ENCODE peak calls at places on chromosomes 16 and 17, in five cellular contexts. One of them, this sample, is unnamed.
A peak's percentile ranks its signal among the peaks of the same experiment; 100 is the strongest.

GRCh38 chr16:20851601-20852000 is 45.3 kb downstream of the REXO5 start:
- DNase-seq in stimulated activated CD4-positive, alpha-beta T cell treated with anti-CD3 and anti-CD28 coated beads, Interleukin-12 subunit alpha, Interleukin-12 subunit beta, amount 100 ng/mL, for 4 hours: no peak
- DNase-seq in cerebellum: no peak
- DNase-seq in T-helper 1 cell: no peak
- DNase-seq in NCI-H1436: no peak
- DNase-seq in this sample: no peak

GRCh38 chr17:78013683-78014467 is 55.4 kb downstream of the TNRC6C start:
- DNase-seq in stimulated activated CD4-positive, alpha-beta T cell treated with anti-CD3 and anti-CD28 coated beads, Interleukin-12 subunit alpha, Interleukin-12 subunit beta, amount 100 ng/mL, for 4 hours: peak; percentile 17
- DNase-seq in cerebellum: peak; percentile 74
- DNase-seq in T-helper 1 cell: peak; percentile 27
- DNase-seq in NCI-H1436: peak; percentile 72
- DNase-seq in this sample: peak; percentile 72

GRCh38 chr17:70810609-70811008 is 641.3 kb downstream of the KCNJ2 start:
- DNase-seq in stimulated activated CD4-positive, alpha-beta T cell treated with anti-CD3 and anti-CD28 coated beads, Interleukin-12 subunit alpha, Interleukin-12 subunit beta, amount 100 ng/mL, for 4 hours: no peak
- DNase-seq in cerebellum: no peak
- DNase-seq in T-helper 1 cell: no peak
- DNase-seq in NCI-H1436: no peak
- DNase-seq in this sample: no peak

GRCh38 chr16:11258553-11259287 is 2.7 kb upstream of the SOCS1 start:
- DNase-seq in stimulated activated CD4-positive, alpha-beta T cell treated with anti-CD3 and anti-CD28 coated beads, Interleukin-12 subunit alpha, Interleukin-12 subunit beta, amount 100 ng/mL, for 4 hours: no peak
- DNase-seq in cerebellum: peak; percentile 32
- DNase-seq in T-helper 1 cell: no peak
- DNase-seq in NCI-H1436: no peak
- DNase-seq in this sample: no peak

GRCh38 chr17:2233441-2233947 is 70.1 kb downstream of the SMG6 start:
- DNase-seq in stimulated activated CD4-positive, alpha-beta T cell treated with anti-CD3 and anti-CD28 coated beads, Interleukin-12 subunit alpha, Interleukin-12 subunit beta, amount 100 ng/mL, for 4 hours: no peak
- DNase-seq in cerebellum: no peak
- DNase-seq in T-helper 1 cell: no peak
- DNase-seq in NCI-H1436: no peak
- DNase-seq in this sample: no peak

GRCh38 chr16:72992142-72992601 is 55.8 kb downstream of the ZFHX3 start:
- DNase-seq in stimulated activated CD4-positive, alpha-beta T cell treated with anti-CD3 and anti-CD28 coated beads, Interleukin-12 subunit alpha, Interleukin-12 subunit beta, amount 100 ng/mL, for 4 hours: no peak
- DNase-seq in cerebellum: no peak
- DNase-seq in T-helper 1 cell: no peak
- DNase-seq in NCI-H1436: no peak
- DNase-seq in this sample: peak; percentile 90

GRCh38 chr16:80123189-80123588 is 417.6 kb upstream of the DYNLRB2 start:
- DNase-seq in stimulated activated CD4-positive, alpha-beta T cell treated with anti-CD3 and anti-CD28 coated beads, Interleukin-12 subunit alpha, Interleukin-12 subunit beta, amount 100 ng/mL, for 4 hours: no peak
- DNase-seq in cerebellum: no peak
- DNase-seq in T-helper 1 cell: no peak
- DNase-seq in NCI-H1436: no peak
- DNase-seq in this sample: peak; percentile 50

GRCh38 chr17:19464033-19465026 is 53.3 kb downstream of the RNF112 start:
- DNase-seq in stimulated activated CD4-positive, alpha-beta T cell treated with anti-CD3 and anti-CD28 coated beads, Interleukin-12 subunit alpha, Interleukin-12 subunit beta, amount 100 ng/mL, for 4 hours: no peak
- DNase-seq in cerebellum: no peak
- DNase-seq in T-helper 1 cell: no peak
- DNase-seq in NCI-H1436: no peak
- DNase-seq in this sample: no peak

GRCh38 chr17:40791808-40792436 is 7.8 kb downstream of the KRT28 start:
- DNase-seq in stimulated activated CD4-positive, alpha-beta T cell treated with anti-CD3 and anti-CD28 coated beads, Interleukin-12 subunit alpha, Interleukin-12 subunit beta, amount 100 ng/mL, for 4 hours: no peak
- DNase-seq in cerebellum: peak; percentile 21
- DNase-seq in T-helper 1 cell: no peak
- DNase-seq in NCI-H1436: no peak
- DNase-seq in this sample: peak; percentile 19

GRCh38 chr16:46632778-46633733 is 11.9 kb upstream of the SHCBP1 start:
- DNase-seq in stimulated activated CD4-positive, alpha-beta T cell treated with anti-CD3 and anti-CD28 coated beads, Interleukin-12 subunit alpha, Interleukin-12 subunit beta, amount 100 ng/mL, for 4 hours: no peak
- DNase-seq in cerebellum: no peak
- DNase-seq in T-helper 1 cell: no peak
- DNase-seq in NCI-H1436: no peak
- DNase-seq in this sample: peak; percentile 87